ENCODE peak calls at places on chromosome 4, in four cellular contexts. I, M, H and R are unnamed samples.
A peak's percentile ranks its signal among the peaks of the same experiment; 100 is the strongest.

GRCh38 chr4:55180980-55181379 is 55.6 kb upstream of the KDR start:
- DNase-seq in M (no peak), H (no peak), I (no peak), R (no peak)

GRCh38 chr4:24174622-24175021 is 284.8 kb upstream of the PPARGC1A start:
- DNase-seq in H (no peak), I (no peak), M (no peak), R (no peak)

GRCh38 chr4:19382993-19383392 is 868.7 kb upstream of the SLIT2 start:
- DNase-seq in H (no peak), I (peak; percentile 39), M (no peak), R (no peak)

GRCh38 chr4:122285285-122285684 is 93.5 kb upstream of the ADAD1 start:
- DNase-seq in H (no peak), M (no peak), I (peak; percentile 13), R (no peak)

GRCh38 chr4:42331914-42332368 is 65.3 kb upstream of the SHISA3 start:
- DNase-seq in H (no peak), M (no peak), I (no peak), R (no peak)

GRCh38 chr4:186820371-186820990 is 96.8 kb upstream of the FAT1 start:
- DNase-seq in M (no peak), I (peak; percentile 36), H (no peak), R (no peak)

GRCh38 chr4:140152760-140153418 is 1.1 kb downstream of the MAML3 start:
- DNase-seq in H (peak; percentile 52), I (peak; percentile 48), M (peak; percentile 48), R (peak; percentile 51)

GRCh38 chr4:184850431-184851199 is 24.8 kb upstream of the ACSL1 start:
- DNase-seq in I (no peak), H (no peak), M (no peak), R (no peak)

GRCh38 chr4:2186133-2186864 is 55.6 kb downstream of the HAUS3 start:
- DNase-seq in I (no peak), H (no peak), M (no peak), R (no peak)

GRCh38 chr4:100799767-100800539 is 282.1 kb upstream of the EMCN start:
- DNase-seq in I (no peak), H (no peak), M (no peak), R (no peak)

GRCh38 chr4:130187587-130187986 is 1091.6 kb downstream of the C4orf33 start:
- DNase-seq in M (no peak), I (no peak), H (no peak), R (no peak)

GRCh38 chr4:146521543-146522097 is at the start of gene SLC10A7:
- DNase-seq in M (peak; percentile 81), I (peak; percentile 90), H (peak; percentile 71), R (peak; percentile 77)

GRCh38 chr4:3771167-3771809 is 5.1 kb downstream of the ADRA2C start:
- DNase-seq in M (no peak), H (no peak), I (no peak), R (no peak)

GRCh38 chr4:17168571-17168970 is 270.1 kb upstream of the LDB2 start:
- DNase-seq in H (no peak), I (peak; percentile 24), M (no peak), R (no peak)

GRCh38 chr4:98662619-98663225 is 4.3 kb upstream of the TSPAN5 start:
- DNase-seq in M (peak; percentile 52), H (no peak), I (no peak), R (peak; percentile 50)

GRCh38 chr4:35591035-35591434 is 653.3 kb downstream of the ARAP2 start:
- DNase-seq in H (no peak), I (no peak), M (no peak), R (no peak)

GRCh38 chr4:2462218-2462991 is 6.5 kb upstream of the RNF4 start:
- DNase-seq in H (peak; percentile 36), I (peak; percentile 92), M (peak; percentile 65), R (peak; percentile 66)

GRCh38 chr4:36841583-36842326 is 402.8 kb upstream of the NWD2 start:
- DNase-seq in I (no peak), H (no peak), M (no peak), R (no peak)

GRCh38 chr4:140691369-140691768 is 64.8 kb downstream of the TBC1D9 start:
- DNase-seq in M (no peak), I (peak; percentile 45), H (no peak), R (no peak)

GRCh38 chr4:54525602-54526001 is 132.2 kb upstream of the KIT start:
- DNase-seq in H (no peak), I (peak; percentile 88), M (no peak), R (no peak)

GRCh38 chr4:63919636-63920365 is 489.4 kb downstream of the TECRL start:
- DNase-seq in H (no peak), I (no peak), M (no peak), R (no peak)

GRCh38 chr4:121789470-121789869 is 11.7 kb upstream of the EXOSC9 start:
- DNase-seq in I (no peak), M (no peak), H (no peak), R (no peak)

GRCh38 chr4:754221-755120 is 48.8 kb downstream of the PCGF3 start:
- DNase-seq in H (no peak), I (no peak), M (no peak), R (no peak)

GRCh38 chr4:146192060-146192459 is 16.5 kb downstream of the LSM6 start:
- DNase-seq in H (no peak), I (peak; percentile 23), M (no peak), R (no peak)

GRCh38 chr4:7815562-7815961 is 124.1 kb downstream of the AFAP1 start:
- DNase-seq in H (no peak), I (peak; percentile 52), M (no peak), R (no peak)

GRCh38 chr4:185994750-185995149 is 74.2 kb upstream of the TLR3 start:
- DNase-seq in H (no peak), M (no peak), I (no peak), R (no peak)

GRCh38 chr4:151806511-151806927 is 45.7 kb upstream of the GATB start:
- DNase-seq in H (no peak), I (peak; percentile 79), M (no peak), R (no peak)

GRCh38 chr4:76588268-76588667 is 153.2 kb downstream of the SHROOM3 start:
- DNase-seq in H (no peak), I (no peak), M (no peak), R (no peak)

GRCh38 chr4:102317459-102317858 is 27.8 kb downstream of the SLC39A8 start:
- DNase-seq in H (no peak), M (no peak), I (no peak), R (no peak)

GRCh38 chr4:1323635-1324442 is 23.2 kb upstream of the UVSSA start:
- DNase-seq in H (no peak), M (no peak), I (no peak), R (no peak)

GRCh38 chr4:143773998-143774898 is 73.8 kb upstream of the FREM3 start:
- DNase-seq in H (peak; percentile 59), M (peak; percentile 56), I (peak; percentile 32), R (peak; percentile 51)